ENCODE peak calls at places on chromosomes 13 and 19, in eight cellular contexts. M is mammary epithelial cell; W is K562; H is tibial artery; X is adrenal gland; Z is heart right ventricle; S is Caco-2; P is CD8-positive, alpha-beta T cell. T is an unnamed sample. For H3K36me3 and H3K9me3, the result is how much of the 10 kb centered on the place peaks cover.

GRCh38 chr19:57302020-57302465 is 18.2 kb upstream of the ZNF543 start:
- DNase-seq in M (peak), W (no peak), H (peak), X (peak), Z (no peak), S (no peak), P (no peak), T (no peak)

GRCh38 chr13:43036386-43037220 is 13.2 kb downstream of the DNAJC15 start:
- DNase-seq in M (no peak), W (no peak), H (no peak), X (no peak), Z (peak), S (peak), P (no peak), T (no peak)

GRCh38 chr19:30150626-30151025 is 208.6 kb downstream of the URI1 start:
- DNase-seq in M (no peak), W (no peak), H (no peak), X (no peak), Z (no peak), S (no peak), P (no peak), T (no peak)

GRCh38 chr13:110371550-110372465 is 64.7 kb downstream of the COL4A2 start:
- DNase-seq in M (peak), W (no peak), H (no peak), X (no peak), Z (no peak), S (no peak), P (no peak), T (no peak)

GRCh38 chr13:84972907-84973306 is 826.3 kb downstream of the SLITRK6 start:
- DNase-seq in M (no peak), W (no peak), H (no peak), X (no peak), Z (no peak), S (no peak), P (no peak), T (no peak)

GRCh38 chr19:20365146-20365545 is 198.1 kb downstream of the ZNF486 start:
- DNase-seq in M (no peak), W (peak), H (no peak), X (no peak), Z (no peak), S (no peak), P (no peak), T (no peak)

GRCh38 chr19:58395979-58396627 is 647 bp downstream of the RNF225 start:
- DNase-seq in M (no peak), W (no peak), H (no peak), X (no peak), Z (no peak), S (no peak), P (no peak), T (no peak)

GRCh38 chr13:74136089-74136658 is 2.0 kb upstream of the KLF12 start:
- DNase-seq in M (peak), W (no peak), H (peak), X (no peak), Z (peak), S (peak), P (no peak), T (peak)

GRCh38 chr19:54102421-54103169 is at the start of gene NDUFA3:
- DNase-seq in M (peak), W (peak), H (peak), X (peak), Z (peak), S (peak), P (peak), T (peak)

GRCh38 chr13:112083971-112084370 is 17.0 kb downstream of the SOX1 start:
- DNase-seq in M (no peak), W (no peak), H (no peak), X (no peak), Z (no peak), S (no peak), P (no peak), T (no peak)

GRCh38 chr13:73943137-73943964 is 190.9 kb downstream of the KLF12 start:
- DNase-seq in M (no peak), W (no peak), H (no peak), X (no peak), Z (no peak), S (no peak), P (no peak), T (no peak)

GRCh38 chr13:20185657-20186056 is 7.1 kb downstream of the GJB2 start:
- DNase-seq in M (no peak), W (no peak), H (no peak), X (no peak), Z (no peak), S (no peak), P (no peak), T (no peak)

GRCh38 chr19:1006711-1007398 is 6.6 kb downstream of the GRIN3B start:
- DNase-seq in M (no peak), W (no peak), H (no peak), X (no peak), Z (no peak), S (no peak), P (no peak), T (no peak)

GRCh38 chr13:32581177-32581786 is 5.0 kb upstream of the PDS5B start:
- DNase-seq in M (no peak), W (peak), H (no peak), X (no peak), Z (no peak), S (peak), P (no peak), T (no peak)

GRCh38 chr13:51624695-51625345 is 40.6 kb downstream of the WDFY2 start:
- DNase-seq in M (no peak), W (no peak), H (no peak), X (no peak), Z (no peak), S (no peak), P (no peak), T (no peak)
- H3K36me3 ChIP-seq in M (under half), W (under half), H (under half), X (under half), Z (under half), S (under half), P (under half), T (under half)

DNA sequence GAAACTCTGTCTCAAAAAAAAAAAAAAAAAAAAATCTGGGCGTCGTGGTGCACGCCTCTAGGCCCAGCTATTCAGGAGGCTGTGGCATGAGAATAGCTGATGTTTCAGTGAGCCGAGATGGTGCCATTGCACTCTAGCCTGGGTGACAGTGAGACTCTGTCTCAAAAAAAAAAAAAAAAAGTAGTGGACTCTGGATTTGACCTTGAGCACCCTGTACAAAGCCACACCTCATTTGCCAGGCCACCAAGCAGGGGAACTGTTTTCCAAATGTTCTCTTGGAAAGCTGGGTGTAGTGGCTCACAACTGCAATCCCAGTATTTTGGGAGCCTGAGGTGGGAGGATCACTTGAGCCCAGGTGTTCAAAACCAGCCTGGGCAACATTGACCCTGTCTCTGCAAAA is 3.8 kb upstream of the ZNF555 start:
- DNase-seq in M (no peak), W (no peak), H (no peak), X (no peak), Z (no peak), S (no peak), P (no peak), T (no peak)
- H3K9me3 ChIP-seq in M (under half), W (under half), H (under half), X (under half), Z (half or more), S (under half), P (under half), T (under half)

GRCh38 chr19:47610546-47610894 is 1.6 kb downstream of the BICRA start:
- DNase-seq in M (no peak), W (no peak), H (no peak), X (no peak), Z (no peak), S (no peak), P (no peak), T (no peak)

GRCh38 chr19:47608908-47609879 is at the start of gene BICRA:
- DNase-seq in M (peak), W (peak), H (peak), X (peak), Z (peak), S (peak), P (peak), T (peak)

GRCh38 chr19:47609885-47610545 is 1.1 kb downstream of the BICRA start:
- DNase-seq in M (peak), W (peak), H (peak), X (peak), Z (peak), S (peak), P (peak), T (peak)

GRCh38 chr19:47607564-47608073 is 1.3 kb upstream of the BICRA start:
- DNase-seq in M (no peak), W (no peak), H (no peak), X (no peak), Z (no peak), S (no peak), P (no peak), T (no peak)

GRCh38 chr19:47608074-47608907 is 643 bp upstream of the BICRA start:
- DNase-seq in M (peak), W (peak), H (peak), X (peak), Z (peak), S (peak), P (peak), T (peak)
- TF ChIP-seq CTCF in M (peak), W (peak), H (peak), X (peak), Z (no peak), S (peak), P (no peak), T (peak)

DNA sequence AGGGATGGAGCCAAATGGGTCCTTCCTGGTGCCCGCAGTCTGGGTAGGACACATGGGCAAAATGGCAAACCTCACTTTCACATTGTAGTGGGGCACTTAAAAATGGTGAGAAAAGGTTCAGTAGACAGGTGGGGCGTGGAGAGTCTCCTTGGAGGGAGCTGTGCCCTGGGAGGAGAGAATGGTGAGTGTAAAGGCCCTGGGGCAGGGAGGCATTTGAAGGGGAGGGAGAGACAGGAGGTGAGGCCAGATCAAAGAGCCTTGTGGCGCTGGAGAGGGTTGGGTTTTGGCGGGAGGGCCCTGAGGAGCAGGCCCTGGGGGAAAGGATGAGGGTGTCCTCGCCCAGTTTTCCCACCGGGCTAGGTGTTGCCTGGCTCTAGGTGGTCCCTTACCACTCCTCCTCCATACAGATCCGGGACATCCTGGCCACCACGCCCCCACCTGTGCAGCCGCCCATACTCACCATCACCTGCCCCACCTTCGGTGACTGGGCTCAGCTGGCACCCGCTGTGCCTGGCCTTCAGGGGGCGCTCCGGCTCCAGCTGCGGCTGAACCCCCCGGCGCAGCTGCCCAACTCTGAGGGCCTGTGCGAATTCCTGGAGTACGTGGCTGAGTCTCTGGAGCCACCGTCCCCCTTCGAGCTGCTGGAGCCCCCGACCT is 6.3 kb downstream of the MAP1S start:
- DNase-seq in M (no peak), W (no peak), H (no peak), X (no peak), Z (no peak), S (no peak), P (no peak), T (no peak)
- H3K36me3 ChIP-seq in M (under half), W (half or more), H (half or more), X (under half), Z (under half), S (under half), P (under half), T (half or more)

GRCh38 chr19:43910884-43911283 is 24.2 kb downstream of the ZNF45 start:
- DNase-seq in M (no peak), W (no peak), H (no peak), X (no peak), Z (no peak), S (no peak), P (no peak), T (no peak)

GRCh38 chr19:43905897-43906296 is 29.2 kb downstream of the ZNF45 start:
- DNase-seq in M (no peak), W (no peak), H (no peak), X (no peak), Z (no peak), S (no peak), P (no peak), T (no peak)

GRCh38 chr19:43902399-43902798 is 32.7 kb downstream of the ZNF45 start:
- DNase-seq in M (no peak), W (no peak), H (no peak), X (no peak), Z (no peak), S (no peak), P (no peak), T (no peak)

GRCh38 chr19:43908659-43909058 is 26.4 kb downstream of the ZNF45 start:
- DNase-seq in M (no peak), W (no peak), H (no peak), X (no peak), Z (no peak), S (no peak), P (no peak), T (no peak)

GRCh38 chr19:43906774-43907173 is 28.3 kb downstream of the ZNF45 start:
- DNase-seq in M (no peak), W (no peak), H (no peak), X (no peak), Z (no peak), S (no peak), P (no peak), T (no peak)
- H3K9me3 ChIP-seq in M (under half), W (under half), H (half or more), X (under half), Z (half or more), S (under half), P (under half), T (under half)

GRCh38 chr13:100493418-100493817 is 95.2 kb downstream of the GGACT start:
- DNase-seq in M (no peak), W (no peak), H (no peak), X (no peak), Z (no peak), S (no peak), P (no peak), T (no peak)
- TF ChIP-seq CTCF in M (no peak), W (no peak), H (no peak), X (no peak), Z (no peak), S (no peak), P (no peak), T (no peak)

DNA sequence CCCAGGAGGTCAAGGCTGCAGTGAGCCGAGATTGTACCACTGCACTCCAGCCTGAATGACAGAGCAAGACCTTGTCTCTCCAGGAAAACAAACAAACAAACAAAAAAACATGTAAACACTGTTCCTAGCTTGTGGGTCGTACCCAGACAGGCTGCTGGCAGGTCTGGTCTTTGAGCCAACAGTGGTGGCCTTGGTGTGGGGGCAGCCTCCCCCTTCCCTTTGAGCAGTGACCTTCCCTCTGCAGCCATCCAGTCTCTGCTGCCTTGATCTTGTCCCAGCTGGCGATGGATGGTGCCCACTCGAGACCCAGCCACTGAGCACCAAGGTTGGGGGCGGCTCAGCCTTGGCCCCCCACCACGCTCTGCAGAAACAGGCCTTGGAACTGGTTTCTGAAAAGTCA is 143.3 kb downstream of the KDM4B start:
- DNase-seq in M (no peak), W (no peak), H (no peak), X (peak), Z (no peak), S (no peak), P (no peak), T (no peak)
- H3K36me3 ChIP-seq in M (under half), W (under half), H (half or more), X (under half), Z (under half), S (under half), P (under half), T (under half)

T was measured in Peyer's patch.